ENCODE peak calls at places on chromosomes 11 and 22, in eight cellular contexts. One of them, this sample, is unnamed.

GRCh38 chr22:27913162-27913741 is 5.8 kb downstream of the PITPNB start:
- DNase-seq in prostate gland: no peak
- DNase-seq in left ventricle myocardium superior: no peak
- DNase-seq in NB4: no peak
- DNase-seq in A673: no peak
- DNase-seq in HT1080: no peak
- DNase-seq in T-cell: no peak
- DNase-seq in NAMALWA: peak; percentile 21
- DNase-seq in this sample: no peak

GRCh38 chr11:70339066-70339465 is 59.3 kb upstream of the CTTN start:
- DNase-seq in HT1080: no peak
- DNase-seq in NAMALWA: no peak
- DNase-seq in left ventricle myocardium superior: no peak
- DNase-seq in T-cell: no peak
- DNase-seq in prostate gland: no peak
- DNase-seq in NB4: no peak
- DNase-seq in A673: no peak
- DNase-seq in this sample: no peak

GRCh38 chr11:43035011-43035564 is 276.7 kb upstream of the API5 start:
- DNase-seq in NB4: no peak
- DNase-seq in prostate gland: no peak
- DNase-seq in A673: no peak
- DNase-seq in HT1080: peak; percentile 3
- DNase-seq in T-cell: no peak
- DNase-seq in NAMALWA: no peak
- DNase-seq in left ventricle myocardium superior: peak; percentile 8
- DNase-seq in this sample: no peak

GRCh38 chr11:7511405-7511804 is 2.4 kb upstream of the PPFIBP2 start:
- DNase-seq in left ventricle myocardium superior: peak; percentile 74
- DNase-seq in NB4: peak; percentile 33
- DNase-seq in T-cell: no peak
- DNase-seq in prostate gland: peak; percentile 89
- DNase-seq in A673: no peak
- DNase-seq in NAMALWA: peak; percentile 54
- DNase-seq in HT1080: no peak
- DNase-seq in this sample: peak; percentile 94

GRCh38 chr22:28856095-28856455 is 27.3 kb upstream of the ZNRF3 start:
- DNase-seq in NB4: no peak
- DNase-seq in HT1080: no peak
- DNase-seq in left ventricle myocardium superior: no peak
- DNase-seq in A673: no peak
- DNase-seq in prostate gland: no peak
- DNase-seq in NAMALWA: no peak
- DNase-seq in T-cell: no peak
- DNase-seq in this sample: no peak

GRCh38 chr11:58866788-58867187 is 22.3 kb upstream of the GLYATL2 start:
- DNase-seq in prostate gland: no peak
- DNase-seq in left ventricle myocardium superior: no peak
- DNase-seq in A673: no peak
- DNase-seq in NAMALWA: no peak
- DNase-seq in T-cell: no peak
- DNase-seq in NB4: no peak
- DNase-seq in HT1080: peak; percentile 62
- DNase-seq in this sample: no peak

GRCh38 chr11:61697764-61698163 is 17.6 kb downstream of the DAGLA start:
- DNase-seq in HT1080: no peak
- DNase-seq in NB4: no peak
- DNase-seq in left ventricle myocardium superior: peak; percentile 5
- DNase-seq in A673: no peak
- DNase-seq in T-cell: no peak
- DNase-seq in prostate gland: no peak
- DNase-seq in NAMALWA: no peak
- DNase-seq in this sample: no peak

GRCh38 chr11:101553891-101554292 is 29.9 kb downstream of the TRPC6 start:
- DNase-seq in HT1080: no peak
- DNase-seq in left ventricle myocardium superior: no peak
- DNase-seq in NAMALWA: peak; percentile 61
- DNase-seq in prostate gland: no peak
- DNase-seq in T-cell: no peak
- DNase-seq in A673: no peak
- DNase-seq in NB4: no peak
- DNase-seq in this sample: no peak

GRCh38 chr11:116420770-116421528 is 351.8 kb downstream of the BUD13 start:
- DNase-seq in prostate gland: no peak
- DNase-seq in NAMALWA: no peak
- DNase-seq in A673: peak; percentile 35
- DNase-seq in left ventricle myocardium superior: no peak
- DNase-seq in HT1080: peak; percentile 56
- DNase-seq in NB4: peak; percentile 12
- DNase-seq in T-cell: no peak
- DNase-seq in this sample: no peak